ENCODE peak calls at places on chromosomes 6 and 20, in four cellular contexts. One of them, this sample, is unnamed.

GRCh38 chr20:47489448-47489872 is 12.2 kb upstream of the NCOA3 start:
- DNase-seq in psoas muscle: no peak
- DNase-seq in GM23338: no peak
- DNase-seq in T follicular helper cell: peak
- DNase-seq in this sample: peak

GRCh38 chr6:93088675-93089575 is 330.4 kb downstream of the EPHA7 start:
- DNase-seq in psoas muscle: no peak
- DNase-seq in GM23338: peak
- DNase-seq in T follicular helper cell: no peak
- DNase-seq in this sample: peak

GRCh38 chr6:149249370-149250357 is 67.8 kb upstream of the TAB2 start:
- DNase-seq in psoas muscle: no peak
- DNase-seq in GM23338: no peak
- DNase-seq in T follicular helper cell: no peak
- DNase-seq in this sample: no peak

GRCh38 chr6:148818939-148819575 is 72.2 kb downstream of the UST start:
- DNase-seq in psoas muscle: no peak
- DNase-seq in GM23338: peak
- DNase-seq in T follicular helper cell: no peak
- DNase-seq in this sample: no peak

GRCh38 chr6:31776961-31777666 is at the start of gene VWA7:
- DNase-seq in psoas muscle: peak
- DNase-seq in GM23338: peak
- DNase-seq in T follicular helper cell: peak
- DNase-seq in this sample: peak

GRCh38 chr6:13711384-13711725 is 280 bp downstream of the RANBP9 start:
- DNase-seq in psoas muscle: no peak
- DNase-seq in GM23338: no peak
- DNase-seq in T follicular helper cell: peak
- DNase-seq in this sample: peak

GRCh38 chr6:38671885-38672467 is 31.0 kb downstream of the GLO1 start:
- DNase-seq in psoas muscle: no peak
- DNase-seq in GM23338: peak
- DNase-seq in T follicular helper cell: peak
- DNase-seq in this sample: peak

GRCh38 chr6:170147056-170147787 is 143.7 kb downstream of the DLL1 start:
- DNase-seq in psoas muscle: no peak
- DNase-seq in GM23338: no peak
- DNase-seq in T follicular helper cell: no peak
- DNase-seq in this sample: no peak

GRCh38 chr6:97765480-97765879 is 482.5 kb upstream of the MMS22L start:
- DNase-seq in psoas muscle: no peak
- DNase-seq in GM23338: no peak
- DNase-seq in T follicular helper cell: no peak
- DNase-seq in this sample: no peak

GRCh38 chr6:70651326-70651905 is 16.3 kb upstream of the SMAP1 start:
- DNase-seq in psoas muscle: no peak
- DNase-seq in GM23338: no peak
- DNase-seq in T follicular helper cell: peak
- DNase-seq in this sample: peak

This sample was measured in OCI-M1.